ENCODE peak calls at places on chromosomes 6 and 20, in eight cellular contexts. One of them, this sample, is unnamed.

GRCh38 chr6:79467716-79468115 is 69.5 kb downstream of the LCA5 start:
- DNase-seq in Calu3: no peak
- DNase-seq in amniotic stem cell: no peak
- DNase-seq in activated T-helper 1 cell treated with anti-CD3 and anti-CD28 coated beads, Interleukin-2, amount 50 U/mL, for 16 hours: no peak
- DNase-seq in T-cell: no peak
- DNase-seq in sigmoid colon: no peak
- DNase-seq in posterior vena cava: no peak
- DNase-seq in head of caudate nucleus: no peak
- DNase-seq in this sample: no peak

GRCh38 chr6:147205690-147206600 is 1.7 kb downstream of the STXBP5 start:
- DNase-seq in amniotic stem cell: no peak
- DNase-seq in activated T-helper 1 cell treated with anti-CD3 and anti-CD28 coated beads, Interleukin-2, amount 50 U/mL, for 16 hours: no peak
- DNase-seq in Calu3: no peak
- DNase-seq in head of caudate nucleus: peak; percentile 40
- DNase-seq in T-cell: no peak
- DNase-seq in sigmoid colon: no peak
- DNase-seq in posterior vena cava: no peak
- DNase-seq in this sample: no peak

GRCh38 chr6:41536884-41537347 is 9.3 kb upstream of the FOXP4 start:
- DNase-seq in posterior vena cava: no peak
- DNase-seq in Calu3: peak; percentile 70
- DNase-seq in head of caudate nucleus: no peak
- DNase-seq in activated T-helper 1 cell treated with anti-CD3 and anti-CD28 coated beads, Interleukin-2, amount 50 U/mL, for 16 hours: no peak
- DNase-seq in T-cell: no peak
- DNase-seq in sigmoid colon: no peak
- DNase-seq in amniotic stem cell: no peak
- DNase-seq in this sample: no peak

GRCh38 chr6:70166088-70166958 is 136.6 kb downstream of the COL9A1 start:
- DNase-seq in activated T-helper 1 cell treated with anti-CD3 and anti-CD28 coated beads, Interleukin-2, amount 50 U/mL, for 16 hours: no peak
- DNase-seq in T-cell: no peak
- DNase-seq in Calu3: peak; percentile 77
- DNase-seq in sigmoid colon: no peak
- DNase-seq in head of caudate nucleus: peak; percentile 81
- DNase-seq in posterior vena cava: peak; percentile 85
- DNase-seq in amniotic stem cell: peak; percentile 42
- DNase-seq in this sample: no peak

GRCh38 chr6:54533567-54533966 is 225.3 kb downstream of the TINAG start:
- DNase-seq in Calu3: no peak
- DNase-seq in amniotic stem cell: no peak
- DNase-seq in posterior vena cava: no peak
- DNase-seq in head of caudate nucleus: no peak
- DNase-seq in T-cell: no peak
- DNase-seq in sigmoid colon: no peak
- DNase-seq in activated T-helper 1 cell treated with anti-CD3 and anti-CD28 coated beads, Interleukin-2, amount 50 U/mL, for 16 hours: no peak
- DNase-seq in this sample: no peak

GRCh38 chr6:29005183-29005885 is at the start of gene ZNF311:
- DNase-seq in amniotic stem cell: no peak
- DNase-seq in activated T-helper 1 cell treated with anti-CD3 and anti-CD28 coated beads, Interleukin-2, amount 50 U/mL, for 16 hours: no peak
- DNase-seq in Calu3: peak; percentile 44
- DNase-seq in posterior vena cava: no peak
- DNase-seq in head of caudate nucleus: peak; percentile 64
- DNase-seq in sigmoid colon: peak; percentile 77
- DNase-seq in T-cell: peak; percentile 24
- DNase-seq in this sample: no peak

GRCh38 chr6:132236744-132237143 is 164.5 kb downstream of the MOXD1 start:
- DNase-seq in Calu3: no peak
- DNase-seq in activated T-helper 1 cell treated with anti-CD3 and anti-CD28 coated beads, Interleukin-2, amount 50 U/mL, for 16 hours: no peak
- DNase-seq in head of caudate nucleus: no peak
- DNase-seq in posterior vena cava: no peak
- DNase-seq in amniotic stem cell: no peak
- DNase-seq in T-cell: no peak
- DNase-seq in sigmoid colon: no peak
- DNase-seq in this sample: no peak

GRCh38 chr6:158879180-158879579 is 60.0 kb upstream of the EZR start:
- DNase-seq in Calu3: no peak
- DNase-seq in T-cell: no peak
- DNase-seq in head of caudate nucleus: no peak
- DNase-seq in posterior vena cava: no peak
- DNase-seq in sigmoid colon: no peak
- DNase-seq in activated T-helper 1 cell treated with anti-CD3 and anti-CD28 coated beads, Interleukin-2, amount 50 U/mL, for 16 hours: peak; percentile 6
- DNase-seq in amniotic stem cell: no peak
- DNase-seq in this sample: no peak

GRCh38 chr20:24951536-24952047 is 2.5 kb downstream of the CST7 start:
- DNase-seq in sigmoid colon: peak; percentile 42
- DNase-seq in amniotic stem cell: no peak
- DNase-seq in activated T-helper 1 cell treated with anti-CD3 and anti-CD28 coated beads, Interleukin-2, amount 50 U/mL, for 16 hours: no peak
- DNase-seq in head of caudate nucleus: no peak
- DNase-seq in T-cell: no peak
- DNase-seq in posterior vena cava: peak; percentile 53
- DNase-seq in Calu3: no peak
- DNase-seq in this sample: no peak

GRCh38 chr20:2599265-2600060 is 53.0 kb upstream of the NOP56 start:
- DNase-seq in head of caudate nucleus: no peak
- DNase-seq in activated T-helper 1 cell treated with anti-CD3 and anti-CD28 coated beads, Interleukin-2, amount 50 U/mL, for 16 hours: no peak
- DNase-seq in amniotic stem cell: no peak
- DNase-seq in posterior vena cava: no peak
- DNase-seq in Calu3: no peak
- DNase-seq in T-cell: no peak
- DNase-seq in sigmoid colon: no peak
- DNase-seq in this sample: no peak

GRCh38 chr20:45833883-45834796 is 541 bp downstream of the SNX21 start:
- DNase-seq in activated T-helper 1 cell treated with anti-CD3 and anti-CD28 coated beads, Interleukin-2, amount 50 U/mL, for 16 hours: peak; percentile 25
- DNase-seq in T-cell: no peak
- DNase-seq in Calu3: peak; percentile 83
- DNase-seq in amniotic stem cell: no peak
- DNase-seq in sigmoid colon: peak; percentile 92
- DNase-seq in head of caudate nucleus: peak; percentile 88
- DNase-seq in posterior vena cava: peak; percentile 90
- DNase-seq in this sample: no peak